ENCODE peak calls at places on chromosomes 13 and 19, in seven cellular contexts. F is esophagus squamous epithelium, O is fibroblast of mammary gland, N is AG09319, X is lower leg skin, R is omental fat pad, J is mammary epithelial cell. D is an unnamed sample.
A peak's percentile ranks its signal among the peaks of the same experiment; 100 is the strongest.

GRCh38 chr19:41298327-41298964 is 11.5 kb upstream of the CCDC97 start:
- DNase-seq in F (no peak), O (peak; percentile 77), N (peak; percentile 69), X (peak; percentile 56), R (peak; percentile 22), J (peak; percentile 17), D (no peak)

GRCh38 chr13:80946008-80946802 is 605.3 kb upstream of the SPRY2 start:
- DNase-seq in F (no peak), O (no peak), N (no peak), X (no peak), R (no peak), J (no peak), D (no peak)

GRCh38 chr13:29513002-29513980 is 82.2 kb downstream of the SLC7A1 start:
- DNase-seq in F (no peak), O (peak; percentile 59), N (no peak), X (no peak), R (no peak), J (peak; percentile 10), D (no peak)

GRCh38 chr19:39474139-39474620 is 6.5 kb upstream of the TIMM50 start:
- DNase-seq in F (no peak), O (peak; percentile 31), N (no peak), X (no peak), R (peak; percentile 62), J (no peak), D (no peak)

GRCh38 chr13:46062190-46062589 is 9.6 kb upstream of the ZC3H13 start:
- DNase-seq in F (no peak), O (peak; percentile 76), N (no peak), X (no peak), R (no peak), J (peak; percentile 75), D (peak; percentile 10)

GRCh38 chr13:98041081-98041820 is 87.8 kb downstream of the IPO5 start:
- DNase-seq in F (no peak), O (no peak), N (no peak), X (no peak), R (no peak), J (peak; percentile 48), D (no peak)

GRCh38 chr13:100301418-100301817 is 212.5 kb downstream of the PCCA start:
- DNase-seq in F (no peak), O (peak; percentile 4), N (no peak), X (no peak), R (no peak), J (peak; percentile 20), D (no peak)

GRCh38 chr13:105990256-105990958 is 545.1 kb downstream of the EFNB2 start:
- DNase-seq in F (no peak), O (peak; percentile 38), N (no peak), X (no peak), R (no peak), J (peak; percentile 86), D (no peak)

GRCh38 chr13:32259116-32259515 is 56.0 kb downstream of the ZAR1L start:
- DNase-seq in F (no peak), O (no peak), N (no peak), X (no peak), R (no peak), J (no peak), D (no peak)

GRCh38 chr19:53082929-53083328 is 20.3 kb downstream of the ZNF160 start:
- DNase-seq in F (no peak), O (no peak), N (no peak), X (no peak), R (no peak), J (no peak), D (no peak)

GRCh38 chr19:53079313-53079924 is 23.8 kb downstream of the ZNF160 start:
- DNase-seq in F (no peak), O (no peak), N (no peak), X (no peak), R (no peak), J (no peak), D (no peak)

GRCh38 chr19:53078668-53079067 is 24.6 kb downstream of the ZNF160 start:
- DNase-seq in F (no peak), O (no peak), N (no peak), X (no peak), R (no peak), J (no peak), D (no peak)

GRCh38 chr19:53076984-53077383 is 26.2 kb downstream of the ZNF160 start:
- DNase-seq in F (no peak), O (peak; percentile 40), N (no peak), X (no peak), R (peak; percentile 35), J (no peak), D (no peak)
- TF ChIP-seq CTCF in F (no peak), O (peak; percentile 38), N (peak; percentile 38), X (no peak), R (no peak), J (peak; percentile 35), D (peak; percentile 51)

DNA sequence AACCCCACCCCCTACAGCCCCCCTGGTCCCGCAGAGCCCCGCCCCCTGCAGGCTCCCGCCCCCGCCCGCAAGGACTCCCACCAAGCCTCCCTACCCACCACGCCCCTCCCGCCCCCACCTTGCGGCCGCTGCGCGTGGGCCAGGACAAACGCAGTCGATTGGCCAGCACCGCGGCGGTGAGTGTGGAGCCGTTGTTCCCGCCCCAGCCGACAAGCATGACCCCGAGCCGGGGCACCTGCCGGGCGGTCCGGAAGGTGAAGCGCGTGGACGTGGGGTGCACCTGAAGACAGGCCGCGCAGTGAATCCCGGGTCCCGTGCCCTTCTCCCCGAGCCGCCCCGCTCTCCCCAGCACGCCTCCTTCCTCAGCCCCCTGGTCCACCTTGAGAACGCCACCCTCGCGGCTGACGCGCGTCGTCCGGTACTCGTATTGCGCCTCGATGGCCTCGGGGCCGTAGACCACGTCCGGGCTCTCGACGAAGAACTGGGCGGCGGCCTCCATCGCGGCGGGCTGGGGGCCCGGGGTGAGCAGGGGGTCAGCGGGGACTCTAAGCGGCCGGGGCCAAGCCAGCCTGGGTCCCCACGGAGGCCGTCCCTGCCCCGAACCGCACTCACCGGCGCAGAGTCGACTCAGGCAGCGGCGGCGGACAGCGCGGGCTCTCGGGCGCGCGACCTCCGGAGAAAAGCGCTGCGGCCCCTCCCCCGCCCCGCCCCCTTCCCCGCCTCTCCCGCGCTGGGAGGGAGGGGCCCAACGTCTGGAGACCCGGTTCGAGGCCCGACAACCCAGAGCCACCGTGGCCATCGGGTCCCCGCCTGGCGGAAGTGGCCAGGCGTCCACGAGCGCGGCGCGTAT is at the start of gene ISYNA1:
- DNase-seq in F (no peak), O (no peak), N (no peak), X (no peak), R (no peak), J (no peak), D (no peak)
- TF ChIP-seq CTCF in F (no peak), O (no peak), N (no peak), X (no peak), R (no peak), J (no peak), D (no peak)

GRCh38 chr19:29884466-29884865 is 57.6 kb upstream of the URI1 start:
- DNase-seq in F (no peak), O (no peak), N (no peak), X (no peak), R (no peak), J (no peak), D (no peak)

GRCh38 chr19:29890392-29890791 is 51.6 kb upstream of the URI1 start:
- DNase-seq in F (no peak), O (no peak), N (no peak), X (no peak), R (no peak), J (no peak), D (no peak)

GRCh38 chr19:29889702-29890101 is 52.3 kb upstream of the URI1 start:
- DNase-seq in F (no peak), O (no peak), N (no peak), X (no peak), R (no peak), J (no peak), D (no peak)

GRCh38 chr19:29886535-29886934 is 55.5 kb upstream of the URI1 start:
- DNase-seq in F (no peak), O (no peak), N (no peak), X (no peak), R (no peak), J (no peak), D (no peak)

DNA sequence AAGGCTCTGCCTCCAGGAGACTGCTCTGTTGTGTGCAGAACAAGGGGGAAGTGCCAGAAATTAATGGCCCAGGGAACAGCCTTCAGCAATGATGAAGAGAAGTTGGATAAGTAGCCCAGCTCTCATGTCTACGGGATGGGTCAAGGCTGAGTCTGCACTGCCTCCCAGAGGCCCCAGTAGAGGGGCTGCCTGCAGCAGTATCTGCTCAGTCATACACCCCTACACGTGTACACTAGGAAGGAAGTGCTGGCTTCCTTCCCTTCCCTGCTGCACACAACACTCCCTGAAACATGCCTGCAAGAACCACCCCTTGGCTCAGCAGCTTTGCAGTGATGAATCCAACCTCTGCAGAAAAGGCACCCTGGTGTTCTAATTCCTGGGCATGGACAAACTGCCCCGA is 54.5 kb upstream of the URI1 start:
- DNase-seq in F (no peak), O (no peak), N (no peak), X (no peak), R (no peak), J (no peak), D (no peak)
- TF ChIP-seq CTCF in F (no peak), O (no peak), N (no peak), X (no peak), R (no peak), J (no peak), D (peak; percentile 14)

GRCh38 chr19:3823345-3823704 is 37.1 kb upstream of the MATK start:
- DNase-seq in F (no peak), O (no peak), N (no peak), X (no peak), R (no peak), J (no peak), D (no peak)

GRCh38 chr19:3822683-3823344 is 36.6 kb upstream of the MATK start:
- DNase-seq in F (no peak), O (no peak), N (no peak), X (no peak), R (no peak), J (no peak), D (no peak)

GRCh38 chr19:3819989-3820388 is 33.8 kb upstream of the MATK start:
- DNase-seq in F (no peak), O (no peak), N (no peak), X (no peak), R (no peak), J (no peak), D (no peak)

GRCh38 chr19:3821857-3822364 is 35.7 kb upstream of the MATK start:
- DNase-seq in F (no peak), O (peak; percentile 20), N (no peak), X (peak; percentile 26), R (peak; percentile 68), J (no peak), D (no peak)

GRCh38 chr19:3821156-3821555 is 35.0 kb upstream of the MATK start:
- DNase-seq in F (no peak), O (no peak), N (no peak), X (no peak), R (no peak), J (no peak), D (no peak)
- TF ChIP-seq CTCF in F (no peak), O (no peak), N (no peak), X (no peak), R (no peak), J (peak; percentile 18), D (no peak)

GRCh38 chr13:102878491-102878890 is 32.7 kb downstream of the ERCC5 start:
- DNase-seq in F (no peak), O (peak; percentile 56), N (peak; percentile 2), X (no peak), R (no peak), J (no peak), D (no peak)

GRCh38 chr13:102881819-102882686 is 36.2 kb downstream of the ERCC5 start:
- DNase-seq in F (no peak), O (no peak), N (no peak), X (no peak), R (no peak), J (no peak), D (no peak)

GRCh38 chr13:102877285-102877684 is 31.5 kb downstream of the ERCC5 start:
- DNase-seq in F (no peak), O (peak; percentile 82), N (no peak), X (no peak), R (no peak), J (peak; percentile 8), D (no peak)

GRCh38 chr13:102879793-102880499 is 34.1 kb downstream of the ERCC5 start:
- DNase-seq in F (no peak), O (no peak), N (no peak), X (no peak), R (no peak), J (no peak), D (no peak)
- TF ChIP-seq CTCF in F (no peak), O (no peak), N (no peak), X (no peak), R (no peak), J (no peak), D (no peak)